ENCODE peak calls at places on chromosomes 4 and X, in four cellular contexts. O, D, X and Q are unnamed samples.

GRCh38 chr4:181176306-181176705 is 1066.9 kb upstream of the TENM3 start:
- DNase-seq in O (no peak), D (no peak), X (no peak), Q (no peak)

GRCh38 chr4:8769645-8770517 is 101.8 kb downstream of the HMX1 start:
- DNase-seq in X (no peak), D (no peak), O (no peak), Q (no peak)

GRCh38 chr4:139738846-139739613 is 73.4 kb downstream of the MGST2 start:
- DNase-seq in D (peak; percentile 91), X (no peak), O (no peak), Q (no peak)

GRCh38 chr4:94615431-94615830 is 142.3 kb upstream of the BMPR1B start:
- DNase-seq in O (no peak), X (no peak), D (no peak), Q (no peak)

GRCh38 chrX:73850124-73851013 is 287.4 kb downstream of the CHIC1 start:
- DNase-seq in D (peak; percentile 1), X (peak; percentile 62), O (peak; percentile 9), Q (peak; percentile 29)

GRCh38 chr4:3246458-3247398 is 2.2 kb upstream of the MSANTD1 start:
- DNase-seq in X (no peak), D (no peak), O (no peak), Q (no peak)

GRCh38 chrX:41960142-41960541 is 36.8 kb upstream of the CASK start:
- DNase-seq in O (no peak), D (no peak), X (no peak), Q (no peak)

GRCh38 chrX:131279617-131280016 is 9.5 kb downstream of the IGSF1 start:
- DNase-seq in D (no peak), X (no peak), O (no peak), Q (no peak)

GRCh38 chrX:19017271-19017670 is 33.4 kb upstream of the PHKA2 start:
- DNase-seq in D (peak; percentile 13), O (peak; percentile 49), X (no peak), Q (peak; percentile 20)

GRCh38 chrX:56382278-56382677 is 150.1 kb downstream of the KLF8 start:
- DNase-seq in D (no peak), X (no peak), O (no peak), Q (no peak)

GRCh38 chr4:138951764-138952163 is 63.8 kb upstream of the NOCT start:
- DNase-seq in X (no peak), O (no peak), D (no peak), Q (no peak)

GRCh38 chr4:166675411-166675810 is 558.9 kb downstream of the SPOCK3 start:
- DNase-seq in X (no peak), D (no peak), O (no peak), Q (no peak)

GRCh38 chr4:71406459-71406963 is 67.7 kb downstream of the SLC4A4 start:
- DNase-seq in O (peak; percentile 72), X (no peak), D (no peak), Q (no peak)

GRCh38 chr4:122652379-122652778 is 31.5 kb upstream of the IL21 start:
- DNase-seq in X (no peak), D (peak; percentile 14), O (peak; percentile 44), Q (peak; percentile 30)

GRCh38 chr4:52144303-52144849 is 93.3 kb downstream of the SPATA18 start:
- DNase-seq in O (no peak), X (no peak), D (peak; percentile 16), Q (no peak)

GRCh38 chrX:24025741-24026402 is 1.1 kb downstream of the KLHL15 start:
- DNase-seq in X (no peak), O (no peak), D (no peak), Q (peak; percentile 45)

GRCh38 chr4:127545271-127545670 is 87.5 kb upstream of the INTU start:
- DNase-seq in D (no peak), O (no peak), X (no peak), Q (no peak)

GRCh38 chr4:127555106-127555505 is 77.7 kb upstream of the INTU start:
- DNase-seq in O (no peak), D (no peak), X (no peak), Q (no peak)

DNA sequence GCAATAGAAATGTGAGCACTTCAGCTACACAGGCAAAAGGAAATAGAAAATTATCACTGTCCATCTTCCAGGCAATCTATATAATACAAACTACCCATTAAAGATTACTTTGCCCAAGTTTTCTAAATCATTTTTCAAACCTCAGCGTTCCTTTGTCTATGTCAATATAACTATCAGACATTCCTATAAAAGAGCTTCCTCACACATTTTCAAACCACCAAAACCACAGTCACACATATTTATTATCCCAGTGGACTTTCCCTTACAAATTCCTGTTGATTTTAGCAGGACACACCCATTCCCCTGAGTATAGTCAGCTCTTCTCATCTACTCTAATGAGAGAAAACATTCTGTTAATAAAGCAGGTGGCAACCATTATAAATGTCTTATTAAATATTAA is 83.2 kb upstream of the INTU start:
- DNase-seq in X (no peak), O (no peak), D (no peak), Q (no peak)
- TF ChIP-seq CREM in X (no peak), O (no peak), D (no peak), Q (no peak)

GRCh38 chr4:14415146-14415545 is 587.1 kb upstream of the CPEB2 start:
- DNase-seq in O (no peak), D (no peak), X (no peak), Q (no peak)
- TF ChIP-seq CREM in O (no peak), D (no peak), X (no peak), Q (no peak)

GRCh38 chrX:132489256-132490085 is 633 bp upstream of the MBNL3 start:
- DNase-seq in X (no peak), O (no peak), D (no peak), Q (peak; percentile 51)
- TF ChIP-seq CREM in X (no peak), O (no peak), D (no peak), Q (no peak)

DNA sequence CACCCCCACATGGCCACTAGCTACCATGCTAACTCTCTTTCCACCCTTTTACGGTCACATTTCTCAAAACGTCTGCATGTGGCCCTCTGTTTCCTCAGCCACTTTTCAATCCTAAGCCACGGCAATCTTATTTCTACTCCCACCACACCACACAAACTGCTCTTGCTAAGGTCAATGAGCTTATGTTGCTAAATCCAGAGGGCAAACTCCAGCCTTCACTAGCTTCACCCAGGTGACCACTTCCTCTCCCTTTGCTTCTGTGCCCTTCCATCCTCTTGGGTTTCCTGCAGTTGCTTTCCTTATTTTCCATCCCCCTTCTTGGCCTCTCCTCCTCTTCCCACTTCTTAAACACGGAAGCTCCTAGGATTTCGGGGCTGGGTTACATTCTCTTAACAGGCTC is 16.5 kb downstream of the CETN2 start:
- DNase-seq in X (no peak), O (no peak), D (no peak), Q (no peak)
- TF ChIP-seq CREM in X (no peak), O (no peak), D (no peak), Q (no peak)